ENCODE peak calls at places on chromosomes 1 and 21, in four cellular contexts. One of them, this sample, is unnamed. For H3K36me3, the result is how much of the 10 kb centered on the place peaks cover.

GRCh38 chr1:192607836-192608235 is 28.1 kb upstream of the RGS13 start:
- DNase-seq in H1: no peak
- DNase-seq in HepG2: no peak
- DNase-seq in K562: no peak
- DNase-seq in this sample: no peak

GRCh38 chr1:205268846-205269680 is 41.3 kb downstream of the TMCC2 start:
- DNase-seq in H1: no peak
- DNase-seq in HepG2: no peak
- DNase-seq in K562: no peak
- DNase-seq in this sample: no peak

GRCh38 chr1:71462247-71462646 is 381.4 kb upstream of the ZRANB2 start:
- DNase-seq in H1: peak
- DNase-seq in HepG2: no peak
- DNase-seq in K562: no peak
- DNase-seq in this sample: no peak

GRCh38 chr21:35390013-35390776 is 341.1 kb upstream of the RUNX1 start:
- DNase-seq in H1: no peak
- DNase-seq in HepG2: no peak
- DNase-seq in K562: no peak
- DNase-seq in this sample: no peak

GRCh38 chr21:43970551-43970950 is 41.6 kb upstream of the TRAPPC10 start:
- DNase-seq in H1: no peak
- DNase-seq in HepG2: no peak
- DNase-seq in K562: no peak
- DNase-seq in this sample: no peak

GRCh38 chr1:153880962-153881361 is 41.8 kb downstream of the GATAD2B start:
- DNase-seq in H1: no peak
- DNase-seq in HepG2: peak
- DNase-seq in K562: peak
- DNase-seq in this sample: no peak

GRCh38 chr1:84387480-84388163 is 10.7 kb upstream of the DNASE2B start:
- DNase-seq in H1: no peak
- DNase-seq in HepG2: no peak
- DNase-seq in K562: peak
- DNase-seq in this sample: no peak

GRCh38 chr1:76090284-76091180 is 16.0 kb downstream of the ST6GALNAC3 start:
- DNase-seq in H1: no peak
- DNase-seq in HepG2: no peak
- DNase-seq in K562: no peak
- DNase-seq in this sample: no peak

GRCh38 chr1:53477626-53478025 is 18.4 kb downstream of the DMRTB1 start:
- DNase-seq in H1: no peak
- DNase-seq in HepG2: no peak
- DNase-seq in K562: no peak
- DNase-seq in this sample: no peak

GRCh38 chr1:45870500-45870899 is 67.1 kb downstream of the MAST2 start:
- DNase-seq in H1: no peak
- DNase-seq in HepG2: no peak
- DNase-seq in K562: no peak
- DNase-seq in this sample: no peak

GRCh38 chr1:184499626-184500025 is 112.8 kb downstream of the C1orf21 start:
- DNase-seq in H1: no peak
- DNase-seq in HepG2: no peak
- DNase-seq in K562: no peak
- DNase-seq in this sample: no peak

GRCh38 chr1:156643266-156644092 is 1.6 kb downstream of the BCAN start:
- DNase-seq in H1: no peak
- DNase-seq in HepG2: no peak
- DNase-seq in K562: no peak
- DNase-seq in this sample: no peak

GRCh38 chr1:185595835-185596667 is 138.1 kb upstream of the HMCN1 start:
- DNase-seq in H1: peak
- DNase-seq in HepG2: peak
- DNase-seq in K562: peak
- DNase-seq in this sample: peak

GRCh38 chr1:235650341-235651169 is 971 bp upstream of the GNG4 start:
- DNase-seq in H1: peak
- DNase-seq in HepG2: peak
- DNase-seq in K562: no peak
- DNase-seq in this sample: no peak

GRCh38 chr1:52928083-52928404 is 968 bp downstream of the SCP2 start:
- DNase-seq in H1: no peak
- DNase-seq in HepG2: no peak
- DNase-seq in K562: no peak
- DNase-seq in this sample: no peak

GRCh38 chr1:61170328-61171238 is 88.2 kb downstream of the NFIA start:
- DNase-seq in H1: no peak
- DNase-seq in HepG2: no peak
- DNase-seq in K562: peak
- DNase-seq in this sample: no peak

GRCh38 chr1:209673631-209674417 is 1.4 kb upstream of the G0S2 start:
- DNase-seq in H1: no peak
- DNase-seq in HepG2: no peak
- DNase-seq in K562: no peak
- DNase-seq in this sample: no peak

GRCh38 chr1:183070923-183071618 is 47.9 kb downstream of the LAMC1 start:
- DNase-seq in H1: no peak
- DNase-seq in HepG2: peak
- DNase-seq in K562: no peak
- DNase-seq in this sample: peak
- TF ChIP-seq POLR2AphosphoS5 in H1: no peak
- TF ChIP-seq POLR2AphosphoS5 in HepG2: no peak
- TF ChIP-seq POLR2AphosphoS5 in K562: no peak
- TF ChIP-seq POLR2AphosphoS5 in this sample: no peak

GRCh38 chr1:1788136-1788535 is 9.9 kb upstream of the NADK start:
- DNase-seq in H1: no peak
- DNase-seq in HepG2: no peak
- DNase-seq in K562: no peak
- DNase-seq in this sample: no peak

GRCh38 chr1:1784933-1785332 is 6.7 kb upstream of the NADK start:
- DNase-seq in H1: no peak
- DNase-seq in HepG2: no peak
- DNase-seq in K562: no peak
- DNase-seq in this sample: no peak

GRCh38 chr1:1783320-1783719 is 5.0 kb upstream of the NADK start:
- DNase-seq in H1: peak
- DNase-seq in HepG2: no peak
- DNase-seq in K562: no peak
- DNase-seq in this sample: no peak

GRCh38 chr1:1787206-1787605 is 8.9 kb upstream of the NADK start:
- DNase-seq in H1: no peak
- DNase-seq in HepG2: no peak
- DNase-seq in K562: no peak
- DNase-seq in this sample: no peak

GRCh38 chr1:1785666-1786065 is 7.4 kb upstream of the NADK start:
- DNase-seq in H1: no peak
- DNase-seq in HepG2: no peak
- DNase-seq in K562: no peak
- DNase-seq in this sample: no peak
- H3K36me3 ChIP-seq in H1: half or more
- H3K36me3 ChIP-seq in HepG2: under half
- H3K36me3 ChIP-seq in K562: half or more
- H3K36me3 ChIP-seq in this sample: under half

GRCh38 chr21:17542371-17542992 is 29.6 kb downstream of the CXADR start:
- DNase-seq in H1: no peak
- DNase-seq in HepG2: peak
- DNase-seq in K562: no peak
- DNase-seq in this sample: no peak
- TF ChIP-seq BRCA1 in H1: no peak
- TF ChIP-seq BRCA1 in HepG2: no peak
- TF ChIP-seq BRCA1 in K562: no peak
- TF ChIP-seq BRCA1 in this sample: no peak

GRCh38 chr1:167697667-167698141 is 24.1 kb upstream of the MPZL1 start:
- DNase-seq in H1: no peak
- DNase-seq in HepG2: no peak
- DNase-seq in K562: no peak
- DNase-seq in this sample: no peak
- TF ChIP-seq POLR2AphosphoS5 in H1: no peak
- TF ChIP-seq POLR2AphosphoS5 in HepG2: no peak
- TF ChIP-seq POLR2AphosphoS5 in K562: no peak
- TF ChIP-seq POLR2AphosphoS5 in this sample: no peak